ENCODE peak calls at places on chromosomes 6 and 20, in six cellular contexts. A is effector memory CD4-positive, alpha-beta T cell; P is left lung; T is spleen; G is colonic mucosa; S is AG04449. H is an unnamed sample.

GRCh38 chr6:16688984-16689636 is 72.2 kb downstream of the ATXN1 start:
- DNase-seq in G (no peak), P (no peak), T (no peak), A (no peak), S (peak), H (no peak)

GRCh38 chr6:44667226-44667625 is 279.7 kb downstream of the CDC5L start:
- DNase-seq in P (no peak), S (peak), G (no peak), A (no peak), T (no peak), H (no peak)

GRCh38 chr20:19070036-19070435 is 142.4 kb upstream of the SLC24A3 start:
- DNase-seq in A (no peak), S (no peak), G (no peak), P (no peak), T (no peak), H (no peak)

GRCh38 chr6:31356946-31357466 is at the start of gene HLA-B:
- DNase-seq in A (peak), T (peak), P (peak), G (peak), S (peak), H (peak)

GRCh38 chr6:75934643-75935472 is 137.6 kb downstream of the IMPG1 start:
- DNase-seq in S (peak), G (peak), A (no peak), T (no peak), P (peak), H (peak)

GRCh38 chr20:25587536-25587935 is 2.2 kb upstream of the NINL start:
- DNase-seq in P (no peak), T (peak), A (no peak), G (no peak), S (no peak), H (no peak)

GRCh38 chr20:53202781-53203180 is 230.6 kb downstream of the TSHZ2 start:
- DNase-seq in A (no peak), S (no peak), T (no peak), G (no peak), P (no peak), H (no peak)

GRCh38 chr6:137013738-137014602 is 30.8 kb downstream of the IL20RA start:
- DNase-seq in G (no peak), S (peak), P (no peak), T (no peak), A (no peak), H (peak)

GRCh38 chr6:101614774-101615173 is 221.3 kb downstream of the GRIK2 start:
- DNase-seq in G (no peak), A (no peak), T (no peak), P (no peak), S (no peak), H (no peak)

GRCh38 chr6:108653864-108654402 is 93.2 kb downstream of the FOXO3 start:
- DNase-seq in S (no peak), T (no peak), P (no peak), G (no peak), A (no peak), H (peak)

GRCh38 chr6:104940881-104941693 is 15.8 kb upstream of the LIN28B start:
- DNase-seq in P (peak), T (peak), S (no peak), A (no peak), G (peak), H (peak)

GRCh38 chr20:25197173-25197869 is 1.8 kb downstream of the ENTPD6 start:
- DNase-seq in A (peak), S (no peak), P (no peak), T (peak), G (peak), H (no peak)

GRCh38 chr6:169801396-169802160 is 50.2 kb downstream of the ERMARD start:
- DNase-seq in T (peak), P (peak), A (no peak), G (peak), S (no peak), H (peak)

GRCh38 chr6:144757299-144757698 is 472.2 kb downstream of the UTRN start:
- DNase-seq in T (no peak), S (no peak), P (no peak), G (no peak), A (no peak), H (no peak)

GRCh38 chr6:83055366-83055964 is 10.2 kb downstream of the UBE3D start:
- DNase-seq in T (no peak), G (peak), P (no peak), A (peak), S (no peak), H (peak)

GRCh38 chr6:25311251-25311910 is 32.2 kb downstream of the CARMIL1 start:
- DNase-seq in T (no peak), S (no peak), G (peak), P (no peak), A (no peak), H (no peak)

GRCh38 chr6:79878142-79878748 is 69.1 kb downstream of the ELOVL4 start:
- DNase-seq in G (no peak), P (no peak), A (no peak), S (no peak), T (no peak), H (peak)

GRCh38 chr6:42441661-42442081 is 10.1 kb downstream of the TRERF1 start:
- DNase-seq in G (no peak), A (no peak), S (no peak), T (no peak), P (no peak), H (no peak)

GRCh38 chr6:7776509-7776908 is 50.6 kb downstream of the BMP6 start:
- DNase-seq in S (no peak), A (no peak), P (no peak), T (no peak), G (no peak), H (no peak)

GRCh38 chr20:37892001-37892400 is 10.9 kb upstream of the VSTM2L start:
- DNase-seq in G (no peak), T (no peak), P (no peak), S (no peak), A (no peak), H (no peak)

GRCh38 chr6:37456816-37457560 is 24.0 kb downstream of the CMTR1 start:
- DNase-seq in P (no peak), G (no peak), T (no peak), S (peak), A (no peak), H (no peak)

GRCh38 chr6:168243812-168244376 is 75.7 kb downstream of the DACT2 start:
- DNase-seq in S (no peak), P (no peak), A (no peak), T (no peak), G (no peak), H (no peak)

GRCh38 chr6:167826230-167827061 is at the start of gene AFDN:
- DNase-seq in S (no peak), P (peak), T (peak), G (peak), A (peak), H (peak)

GRCh38 chr6:53411451-53411850 is 62.7 kb upstream of the ELOVL5 start:
- DNase-seq in S (no peak), T (no peak), G (no peak), P (no peak), A (no peak), H (no peak)

GRCh38 chr6:90286884-90287488 is 9.7 kb downstream of the BACH2 start:
- DNase-seq in P (no peak), S (no peak), G (peak), A (no peak), T (no peak), H (peak)

GRCh38 chr20:38460040-38460623 is 12.5 kb upstream of the RALGAPB start:
- DNase-seq in S (peak), T (no peak), A (no peak), P (no peak), G (peak), H (no peak)

GRCh38 chr6:33433001-33433559 is 13.2 kb downstream of the SYNGAP1 start:
- DNase-seq in G (no peak), S (no peak), T (no peak), A (no peak), P (no peak), H (no peak)
- H3K4me3 ChIP-seq in G (no peak), S (no peak), T (no peak), A (no peak), P (no peak), H (no peak)

DNA sequence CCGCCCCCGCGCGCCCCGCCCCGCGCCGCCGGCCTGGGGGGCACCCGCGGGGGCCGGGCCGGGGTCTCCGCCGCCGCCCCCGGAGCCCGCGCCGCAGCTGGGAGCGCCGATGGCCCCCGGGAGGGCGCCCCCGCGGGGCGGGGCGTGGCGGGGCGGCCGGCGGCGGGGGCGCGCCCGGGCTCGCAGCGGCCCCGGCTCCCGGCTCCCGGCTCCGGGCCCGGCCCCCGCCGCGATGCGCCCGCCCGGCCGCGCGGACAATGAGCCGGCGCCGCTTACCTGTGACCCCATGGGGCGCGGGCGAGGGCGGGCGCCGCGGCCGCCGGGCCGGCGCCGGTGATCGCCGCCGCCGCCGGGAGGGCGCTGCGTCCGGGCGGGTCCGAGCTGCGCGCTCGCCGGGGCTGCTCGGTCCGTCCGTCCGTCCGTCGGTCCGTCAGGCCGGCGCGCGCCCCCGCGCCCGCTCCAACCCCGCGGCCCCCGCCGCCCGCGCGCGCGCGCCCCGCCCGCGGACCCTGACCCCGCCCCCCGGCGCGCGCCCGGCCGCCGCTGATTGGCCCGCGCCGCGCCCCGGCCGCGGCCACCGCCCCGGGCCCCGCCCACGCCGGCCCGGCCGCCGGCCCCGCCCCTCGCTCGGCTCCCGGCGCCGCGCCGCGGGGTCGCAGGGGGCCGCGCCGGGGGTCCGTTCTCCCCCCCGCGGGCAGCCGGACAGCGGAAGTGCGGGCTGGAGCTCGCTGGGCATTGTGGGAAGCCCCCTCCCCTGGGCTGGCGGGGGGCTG is at the start of gene ZBTB46:
- DNase-seq in T (peak), S (no peak), G (peak), P (peak), A (no peak), H (peak)
- H3K4me3 ChIP-seq in T (peak), S (peak), G (peak), P (peak), A (peak), H (peak)

GRCh38 chr6:145816392-145816791 is 1.8 kb upstream of the FBXO30 start:
- DNase-seq in A (no peak), T (no peak), G (no peak), P (no peak), S (no peak), H (no peak)
- H3K4me3 ChIP-seq in A (no peak), T (no peak), G (no peak), P (no peak), S (no peak), H (no peak)

GRCh38 chr6:56366112-56366852 is 118.9 kb upstream of the COL21A1 start:
- DNase-seq in G (no peak), T (no peak), P (no peak), A (no peak), S (no peak), H (no peak)

GRCh38 chr6:56372621-56373020 is 125.2 kb upstream of the COL21A1 start:
- DNase-seq in A (no peak), S (no peak), G (no peak), P (no peak), T (no peak), H (no peak)

GRCh38 chr6:56370591-56371198 is 123.3 kb upstream of the COL21A1 start:
- DNase-seq in A (no peak), S (peak), T (no peak), P (no peak), G (peak), H (peak)

GRCh38 chr6:56368484-56368883 is 121.1 kb upstream of the COL21A1 start:
- DNase-seq in G (no peak), S (no peak), A (no peak), T (no peak), P (no peak), H (no peak)

GRCh38 chr6:56370127-56370540 is 122.8 kb upstream of the COL21A1 start:
- DNase-seq in T (no peak), P (no peak), A (no peak), G (peak), S (no peak), H (peak)
- H3K4me3 ChIP-seq in T (no peak), P (no peak), A (no peak), G (no peak), S (no peak), H (no peak)

DNA sequence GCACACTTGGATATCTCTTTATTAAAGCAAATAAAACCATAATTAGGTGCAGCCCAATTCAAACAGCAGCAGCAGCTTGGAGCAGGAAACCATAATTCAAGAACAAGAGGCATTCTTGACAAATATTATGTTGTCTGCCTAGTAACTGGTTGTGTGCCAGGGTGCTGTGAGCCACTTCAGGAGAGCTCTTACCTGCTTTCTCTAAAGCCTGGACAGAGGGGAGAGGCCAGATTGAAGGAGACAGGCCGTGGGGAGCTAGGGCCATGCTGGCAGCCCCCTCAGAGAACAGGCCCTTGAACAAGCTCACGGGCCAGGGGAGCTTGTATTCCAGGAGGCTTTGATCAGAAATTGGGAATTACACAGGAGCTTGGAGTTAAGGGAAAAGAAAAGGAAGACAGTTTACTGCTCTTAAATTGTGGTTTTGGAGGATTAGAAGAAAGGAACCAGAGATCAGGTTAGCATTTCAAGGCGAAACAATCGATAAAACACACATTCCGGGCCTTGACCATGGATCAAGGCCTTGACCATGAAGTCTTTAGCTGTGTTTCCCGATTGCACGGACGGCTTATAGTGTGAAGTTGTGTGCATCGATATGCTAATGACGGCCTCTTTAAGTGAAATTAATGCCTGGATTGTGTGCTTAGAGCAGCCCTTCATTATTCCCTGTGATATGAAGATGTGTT is 69.8 kb upstream of the NKX2-2 start:
- DNase-seq in G (no peak), T (no peak), A (no peak), S (no peak), P (no peak), H (no peak)
- H3K4me3 ChIP-seq in G (no peak), T (no peak), A (no peak), S (no peak), P (no peak), H (no peak)

GRCh38 chr6:23175391-23175790 is 606.0 kb downstream of the HDGFL1 start:
- DNase-seq in G (no peak), T (no peak), A (no peak), P (no peak), S (no peak), H (no peak)

GRCh38 chr6:23170044-23170443 is 600.7 kb downstream of the HDGFL1 start:
- DNase-seq in A (no peak), G (no peak), P (no peak), S (no peak), T (no peak), H (no peak)

GRCh38 chr6:23176471-23176870 is 607.1 kb downstream of the HDGFL1 start:
- DNase-seq in P (no peak), G (no peak), A (no peak), S (no peak), T (no peak), H (peak)

GRCh38 chr6:23174781-23175361 is 605.5 kb downstream of the HDGFL1 start:
- DNase-seq in S (peak), G (no peak), T (no peak), P (no peak), A (no peak), H (no peak)

GRCh38 chr6:23173231-23173630 is 603.9 kb downstream of the HDGFL1 start:
- DNase-seq in A (no peak), T (no peak), S (no peak), G (no peak), P (no peak), H (no peak)
- H3K4me3 ChIP-seq in A (no peak), T (no peak), S (no peak), G (no peak), P (no peak), H (no peak)

GRCh38 chr6:27593200-27593818 is 120.4 kb upstream of the ZNF184 start:
- DNase-seq in A (no peak), T (no peak), S (no peak), P (no peak), G (no peak), H (no peak)

GRCh38 chr6:27591660-27592059 is 118.8 kb upstream of the ZNF184 start:
- DNase-seq in S (no peak), A (no peak), G (no peak), T (no peak), P (no peak), H (no peak)

GRCh38 chr6:27593861-27594260 is 121.0 kb upstream of the ZNF184 start:
- DNase-seq in P (no peak), T (no peak), S (no peak), G (no peak), A (no peak), H (no peak)

GRCh38 chr6:27592481-27593199 is 119.7 kb upstream of the ZNF184 start:
- DNase-seq in P (no peak), A (no peak), G (peak), S (peak), T (no peak), H (no peak)

DNA sequence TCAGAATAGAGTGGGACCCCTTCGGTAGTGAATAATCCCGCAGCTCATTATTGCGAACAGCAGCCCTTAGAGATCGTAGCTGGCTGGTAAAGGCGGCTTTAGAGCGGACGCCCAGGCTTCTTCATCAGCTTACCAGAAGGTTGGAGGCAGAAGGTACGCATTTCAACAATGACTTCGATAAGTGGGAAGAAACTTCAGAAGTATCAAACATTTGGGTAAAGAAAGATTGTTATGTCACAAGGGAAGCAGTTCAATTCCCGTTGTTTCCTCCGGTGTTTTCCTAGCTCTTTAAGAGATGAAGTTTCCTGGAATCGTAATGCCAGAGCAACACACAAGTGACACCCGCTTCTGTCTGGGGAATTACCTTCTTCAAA is 119.2 kb upstream of the ZNF184 start:
- DNase-seq in A (no peak), G (no peak), P (no peak), T (no peak), S (no peak), H (no peak)
- H3K4me3 ChIP-seq in A (no peak), G (peak), P (no peak), T (no peak), S (peak), H (peak)

DNA sequence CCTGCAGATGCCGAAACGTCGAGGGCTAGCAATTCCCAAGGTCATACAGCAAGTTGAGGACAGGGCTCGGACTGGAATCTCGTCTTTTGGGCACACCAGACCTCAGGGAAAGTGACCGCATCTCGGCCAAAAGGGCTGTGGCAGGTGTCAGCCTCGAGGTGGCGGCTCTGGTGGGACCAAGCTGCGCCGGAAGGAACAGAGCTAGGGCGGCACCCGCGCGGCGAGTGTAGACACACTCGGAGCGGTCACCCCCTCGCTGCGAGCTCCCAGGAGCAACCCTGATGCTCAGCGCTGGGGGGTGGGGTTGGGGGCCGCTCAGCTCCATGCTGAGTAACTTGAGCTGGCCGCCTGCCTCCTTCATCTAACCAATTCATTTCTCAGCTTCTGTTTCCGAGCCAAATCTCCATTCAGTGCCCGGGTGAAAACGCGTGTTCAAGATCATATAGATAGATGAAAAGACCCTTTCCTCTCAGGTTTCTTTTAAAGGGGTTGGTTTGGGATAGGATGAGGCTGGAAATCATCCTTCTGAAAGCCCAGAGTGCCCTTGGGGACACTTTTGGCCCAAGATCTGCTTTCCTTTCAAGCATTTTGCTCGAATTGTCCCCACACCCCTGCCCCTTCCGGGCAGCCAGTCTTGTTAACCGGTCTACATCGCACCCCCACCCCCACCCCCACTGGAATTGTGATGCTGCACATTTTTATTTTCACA is 2.3 kb upstream of the TUBB2B start:
- DNase-seq in S (no peak), P (peak), T (no peak), G (no peak), A (no peak), H (no peak)
- H3K4me3 ChIP-seq in S (no peak), P (no peak), T (peak), G (no peak), A (peak), H (no peak)

DNA sequence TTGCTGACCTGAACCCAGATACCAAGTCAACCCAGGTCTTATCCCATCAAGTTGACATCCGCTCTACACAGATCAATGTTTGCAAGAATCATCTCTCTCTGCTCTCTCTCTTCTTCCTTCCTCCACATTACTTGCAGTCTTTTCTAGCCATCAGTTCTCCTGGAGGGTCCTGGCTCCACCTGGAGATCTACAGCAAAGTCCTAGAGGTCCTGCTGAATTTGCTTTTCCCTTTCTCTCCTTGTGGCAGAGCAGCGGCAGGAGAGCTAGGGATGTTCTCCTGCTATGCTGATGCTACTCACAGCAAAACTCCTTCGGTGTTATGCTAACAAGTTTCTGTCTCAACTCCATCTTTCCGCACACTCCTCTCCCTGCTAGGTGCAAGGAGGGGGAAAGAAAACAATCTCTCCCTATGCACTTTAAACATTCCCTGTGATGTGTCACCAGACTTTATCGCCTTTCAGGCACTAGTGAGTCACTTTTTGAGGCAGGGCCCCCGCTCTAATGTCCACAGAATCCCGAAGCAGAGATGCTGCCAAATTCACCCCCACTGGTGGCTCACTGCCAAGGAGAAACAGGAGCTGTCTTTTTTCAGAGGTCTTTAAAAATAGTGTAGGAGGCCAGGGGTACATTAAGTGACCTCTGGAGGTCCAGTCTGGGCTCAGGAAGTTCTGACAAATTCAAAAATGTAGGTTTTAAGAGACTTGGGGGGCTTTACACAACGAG is 62.6 kb downstream of the FAM50B start:
- DNase-seq in S (peak), G (no peak), A (no peak), P (no peak), T (peak), H (peak)
- H3K4me3 ChIP-seq in S (peak), G (no peak), A (no peak), P (no peak), T (no peak), H (no peak)

H was measured in testis.